ENCODE peak calls at places on chromosomes 13 and 19, in ten cellular contexts. Y, H, B, Z, S, G, P, N, Q and R are unnamed samples.
A peak's percentile ranks its signal among the peaks of the same experiment; 100 is the strongest.

GRCh38 chr13:91375119-91375729 is 23.2 kb upstream of the GPC5 start:
- DNase-seq in Y (peak; percentile 14), G (no peak), N (no peak), Z (no peak), S (no peak), P (no peak), H (no peak), Q (no peak), B (no peak), R (no peak)

GRCh38 chr13:110047511-110047910 is 259.4 kb downstream of the COL4A1 start:
- DNase-seq in G (no peak), P (no peak), N (peak; percentile 55), Q (peak; percentile 81), Z (no peak), H (peak; percentile 65), Y (no peak), B (no peak), S (no peak), R (no peak)

GRCh38 chr19:7428651-7429113 is 60.2 kb downstream of the PEX11G start:
- DNase-seq in Y (no peak), Q (no peak), Z (no peak), N (no peak), S (no peak), B (no peak), H (no peak), P (peak; percentile 88), G (no peak), R (no peak)

GRCh38 chr19:32416749-32417469 is 11.3 kb downstream of the DPY19L3 start:
- DNase-seq in P (no peak), Y (no peak), B (no peak), S (no peak), Z (no peak), G (no peak), H (peak; percentile 3), Q (no peak), N (no peak), R (no peak)

GRCh38 chr19:38544569-38545315 is 73.0 kb downstream of the MAP4K1 start:
- DNase-seq in Q (no peak), B (no peak), Z (no peak), Y (no peak), S (no peak), G (no peak), P (no peak), H (peak; percentile 22), N (no peak), R (peak; percentile 56)

GRCh38 chr19:35805518-35806102 is 7.0 kb downstream of the PRODH2 start:
- DNase-seq in N (no peak), Y (peak; percentile 96), Z (no peak), Q (no peak), S (no peak), B (no peak), G (no peak), P (no peak), H (no peak), R (no peak)

GRCh38 chr13:76380436-76381065 is 505.7 kb downstream of the KCTD12 start:
- DNase-seq in Y (no peak), S (no peak), P (no peak), N (no peak), B (no peak), G (no peak), Q (no peak), Z (peak; percentile 12), H (no peak), R (no peak)

GRCh38 chr19:50383307-50383851 is 768 bp upstream of the POLD1 start:
- DNase-seq in Z (no peak), S (peak; percentile 38), Y (no peak), B (no peak), N (peak; percentile 35), P (no peak), H (no peak), Q (no peak), G (no peak), R (no peak)

GRCh38 chr19:33208904-33209843 is 15.0 kb downstream of the LRP3 start:
- DNase-seq in Y (no peak), B (no peak), H (no peak), P (no peak), Z (peak; percentile 35), N (no peak), G (no peak), S (no peak), Q (no peak), R (no peak)